ENCODE peak calls at places on chromosomes 6 and 20, in five cellular contexts. One of them, this sample, is unnamed.

GRCh38 chr6:98985391-98985790 is 37.6 kb upstream of the FBXL4 start:
- DNase-seq in activated CD4-positive, alpha-beta T cell treated with anti-CD3 and anti-CD28 coated beads, Interleukin-2, amount 50 U/mL, for 48 hours: no peak
- DNase-seq in SK-MEL-5: no peak
- DNase-seq in endothelial cell: no peak
- DNase-seq in RCC 7860: no peak
- DNase-seq in this sample: no peak

GRCh38 chr6:16781348-16782169 is 20.3 kb upstream of the ATXN1 start:
- DNase-seq in activated CD4-positive, alpha-beta T cell treated with anti-CD3 and anti-CD28 coated beads, Interleukin-2, amount 50 U/mL, for 48 hours: no peak
- DNase-seq in SK-MEL-5: no peak
- DNase-seq in endothelial cell: no peak
- DNase-seq in RCC 7860: no peak
- DNase-seq in this sample: no peak

GRCh38 chr20:19947611-19948264 is 69.4 kb upstream of the NAA20 start:
- DNase-seq in RCC 7860: peak
- DNase-seq in endothelial cell: no peak
- DNase-seq in SK-MEL-5: peak
- DNase-seq in activated CD4-positive, alpha-beta T cell treated with anti-CD3 and anti-CD28 coated beads, Interleukin-2, amount 50 U/mL, for 48 hours: peak
- DNase-seq in this sample: no peak

GRCh38 chr6:116572162-116572561 is 858 bp downstream of the RWDD1 start:
- DNase-seq in SK-MEL-5: peak
- DNase-seq in RCC 7860: no peak
- DNase-seq in endothelial cell: no peak
- DNase-seq in activated CD4-positive, alpha-beta T cell treated with anti-CD3 and anti-CD28 coated beads, Interleukin-2, amount 50 U/mL, for 48 hours: peak
- DNase-seq in this sample: peak

GRCh38 chr6:142058216-142058925 is 74.4 kb upstream of the GJE1 start:
- DNase-seq in endothelial cell: no peak
- DNase-seq in SK-MEL-5: no peak
- DNase-seq in RCC 7860: no peak
- DNase-seq in activated CD4-positive, alpha-beta T cell treated with anti-CD3 and anti-CD28 coated beads, Interleukin-2, amount 50 U/mL, for 48 hours: no peak
- DNase-seq in this sample: no peak

GRCh38 chr6:157133856-157134255 is 189.5 kb downstream of the TMEM242 start:
- DNase-seq in activated CD4-positive, alpha-beta T cell treated with anti-CD3 and anti-CD28 coated beads, Interleukin-2, amount 50 U/mL, for 48 hours: no peak
- DNase-seq in RCC 7860: no peak
- DNase-seq in endothelial cell: no peak
- DNase-seq in SK-MEL-5: no peak
- DNase-seq in this sample: no peak

GRCh38 chr6:30155522-30156261 is 5.3 kb downstream of the TRIM10 start:
- DNase-seq in endothelial cell: no peak
- DNase-seq in SK-MEL-5: no peak
- DNase-seq in activated CD4-positive, alpha-beta T cell treated with anti-CD3 and anti-CD28 coated beads, Interleukin-2, amount 50 U/mL, for 48 hours: no peak
- DNase-seq in RCC 7860: no peak
- DNase-seq in this sample: no peak

GRCh38 chr20:17655865-17656489 is 26.1 kb downstream of the RRBP1 start:
- DNase-seq in SK-MEL-5: no peak
- DNase-seq in endothelial cell: no peak
- DNase-seq in activated CD4-positive, alpha-beta T cell treated with anti-CD3 and anti-CD28 coated beads, Interleukin-2, amount 50 U/mL, for 48 hours: no peak
- DNase-seq in RCC 7860: peak
- DNase-seq in this sample: peak

GRCh38 chr6:106512048-106512957 is 117.0 kb downstream of the RTN4IP1 start:
- DNase-seq in endothelial cell: peak
- DNase-seq in RCC 7860: peak
- DNase-seq in SK-MEL-5: no peak
- DNase-seq in activated CD4-positive, alpha-beta T cell treated with anti-CD3 and anti-CD28 coated beads, Interleukin-2, amount 50 U/mL, for 48 hours: peak
- DNase-seq in this sample: peak

GRCh38 chr6:41428995-41429417 is 93.6 kb downstream of the NCR2 start:
- DNase-seq in endothelial cell: no peak
- DNase-seq in activated CD4-positive, alpha-beta T cell treated with anti-CD3 and anti-CD28 coated beads, Interleukin-2, amount 50 U/mL, for 48 hours: peak
- DNase-seq in SK-MEL-5: peak
- DNase-seq in RCC 7860: peak
- DNase-seq in this sample: peak

GRCh38 chr6:152854086-152854795 is 103.6 kb downstream of the VIP start:
- DNase-seq in RCC 7860: no peak
- DNase-seq in activated CD4-positive, alpha-beta T cell treated with anti-CD3 and anti-CD28 coated beads, Interleukin-2, amount 50 U/mL, for 48 hours: no peak
- DNase-seq in SK-MEL-5: peak
- DNase-seq in endothelial cell: no peak
- DNase-seq in this sample: no peak

GRCh38 chr6:10413850-10414765 is 766 bp downstream of the TFAP2A start:
- DNase-seq in endothelial cell: no peak
- DNase-seq in RCC 7860: no peak
- DNase-seq in SK-MEL-5: peak
- DNase-seq in activated CD4-positive, alpha-beta T cell treated with anti-CD3 and anti-CD28 coated beads, Interleukin-2, amount 50 U/mL, for 48 hours: no peak
- DNase-seq in this sample: no peak

GRCh38 chr20:36035720-36036119 is 67.3 kb downstream of the CNBD2 start:
- DNase-seq in SK-MEL-5: no peak
- DNase-seq in activated CD4-positive, alpha-beta T cell treated with anti-CD3 and anti-CD28 coated beads, Interleukin-2, amount 50 U/mL, for 48 hours: no peak
- DNase-seq in RCC 7860: peak
- DNase-seq in endothelial cell: no peak
- DNase-seq in this sample: no peak

GRCh38 chr20:57999465-58000111 is 228.9 kb downstream of the ANKRD60 start:
- DNase-seq in SK-MEL-5: peak
- DNase-seq in RCC 7860: no peak
- DNase-seq in endothelial cell: peak
- DNase-seq in activated CD4-positive, alpha-beta T cell treated with anti-CD3 and anti-CD28 coated beads, Interleukin-2, amount 50 U/mL, for 48 hours: no peak
- DNase-seq in this sample: peak

GRCh38 chr6:15800821-15801617 is 138.2 kb upstream of the DTNBP1 start:
- DNase-seq in RCC 7860: no peak
- DNase-seq in SK-MEL-5: no peak
- DNase-seq in activated CD4-positive, alpha-beta T cell treated with anti-CD3 and anti-CD28 coated beads, Interleukin-2, amount 50 U/mL, for 48 hours: no peak
- DNase-seq in endothelial cell: no peak
- DNase-seq in this sample: no peak

This sample was measured in psoas muscle.